ENCODE peak calls at places on chromosomes 6 and 20, in six cellular contexts. A is H9, H is mesenchymal stem cell, W is IMR-90, R is neuronal stem cell, N is H1. F is an unnamed sample.

GRCh38 chr20:48338717-48339116 is 489.1 kb downstream of the PREX1 start:
- DNase-seq in W (peak; percentile 73), A (no peak), R (no peak), H (peak; percentile 49), N (no peak), F (peak; percentile 16)

GRCh38 chr6:4774715-4775590 is 1.3 kb upstream of the CDYL start:
- DNase-seq in R (no peak), A (peak; percentile 47), H (no peak), W (no peak), N (no peak), F (no peak)

GRCh38 chr6:18280084-18280483 is 15.8 kb upstream of the DEK start:
- DNase-seq in A (no peak), N (no peak), W (no peak), H (no peak), R (no peak), F (no peak)

GRCh38 chr6:53771780-53772624 is 22.8 kb upstream of the LRRC1 start:
- DNase-seq in A (no peak), W (peak; percentile 83), H (peak; percentile 6), R (no peak), N (no peak), F (no peak)

GRCh38 chr20:31485450-31486339 is 10.6 kb downstream of the REM1 start:
- DNase-seq in R (no peak), A (no peak), W (peak; percentile 8), N (no peak), H (peak; percentile 19), F (no peak)

GRCh38 chr6:133568970-133569889 is 319.7 kb upstream of the TCF21 start:
- DNase-seq in W (peak; percentile 91), H (peak; percentile 85), A (peak; percentile 53), R (no peak), N (no peak), F (peak; percentile 63)

GRCh38 chr6:160207618-160208017 is 51.0 kb downstream of the SLC22A2 start:
- DNase-seq in H (no peak), W (no peak), N (no peak), A (no peak), R (no peak), F (no peak)

GRCh38 chr6:82040405-82041221 is 206.9 kb downstream of the IBTK start:
- DNase-seq in W (peak; percentile 59), A (peak; percentile 60), N (no peak), H (peak; percentile 66), R (peak; percentile 60), F (peak; percentile 39)

GRCh38 chr6:26025894-26026832 is 61.1 kb upstream of the HFE start:
- DNase-seq in N (peak; percentile 93), A (peak; percentile 96), W (peak; percentile 99), H (peak; percentile 98), R (peak; percentile 88), F (peak; percentile 98)

GRCh38 chr20:32920530-32921298 is 62.0 kb downstream of the EFCAB8 start:
- DNase-seq in W (no peak), H (no peak), R (no peak), N (no peak), A (no peak), F (no peak)

GRCh38 chr6:124996411-124996810 is 34.2 kb downstream of the RNF217 start:
- DNase-seq in N (no peak), H (no peak), W (no peak), R (no peak), A (no peak), F (no peak)

GRCh38 chr6:92479821-92480220 is 939.5 kb downstream of the EPHA7 start:
- DNase-seq in R (no peak), N (no peak), A (no peak), W (peak; percentile 0), H (peak; percentile 63), F (no peak)

GRCh38 chr20:37789408-37789807 is 95.6 kb downstream of the CTNNBL1 start:
- DNase-seq in N (no peak), R (no peak), W (no peak), A (no peak), H (no peak), F (no peak)
- H3K27ac ChIP-seq in N (no peak overlapping the region), R (no peak overlapping the region), W (no peak overlapping the region), A (no peak overlapping the region), H (no peak overlapping the region), F (no peak overlapping the region)

GRCh38 chr6:142692942-142693341 is 252.0 kb downstream of the HIVEP2 start:
- DNase-seq in N (peak; percentile 25), R (peak; percentile 72), W (peak; percentile 91), A (peak; percentile 75), H (peak; percentile 89), F (peak; percentile 60)
- H2AFZ ChIP-seq in N (peak overlapping the region; percentile 92), R (peak overlapping the region; percentile 62), W (peak overlapping the region; percentile 85), A (peak overlapping the region; percentile 94), H (no peak overlapping the region), F (no peak overlapping the region)

GRCh38 chr6:2854394-2854982 is 12.8 kb upstream of the SERPINB1 start:
- DNase-seq in W (peak; percentile 36), N (no peak), R (no peak), H (peak; percentile 74), A (no peak), F (peak; percentile 49)

GRCh38 chr6:2855061-2855519 is 13.4 kb upstream of the SERPINB1 start:
- DNase-seq in A (no peak), R (no peak), N (no peak), W (no peak), H (peak; percentile 47), F (peak; percentile 21)

GRCh38 chr6:2852921-2853322 is 11.3 kb upstream of the SERPINB1 start:
- DNase-seq in A (no peak), R (no peak), H (no peak), W (no peak), N (no peak), F (no peak)

GRCh38 chr6:2852514-2852855 is 10.8 kb upstream of the SERPINB1 start:
- DNase-seq in A (no peak), W (no peak), R (no peak), H (no peak), N (no peak), F (no peak)

GRCh38 chr6:2853766-2854393 is 12.2 kb upstream of the SERPINB1 start:
- DNase-seq in A (peak; percentile 77), R (no peak), H (peak; percentile 84), N (no peak), W (peak; percentile 89), F (peak; percentile 68)
- H2BK5ac ChIP-seq in A (no peak overlapping the region), R (no peak overlapping the region), H (no peak overlapping the region), N (peak overlapping the region; percentile 85), W (peak overlapping the region; percentile 98), F (no peak overlapping the region)

GRCh38 chr6:150169609-150170008 is 26.8 kb downstream of the PPP1R14C start:
- DNase-seq in H (peak; percentile 32), R (no peak), W (peak; percentile 81), A (no peak), N (no peak), F (no peak)

GRCh38 chr6:150163970-150164369 is 21.1 kb downstream of the PPP1R14C start:
- DNase-seq in A (no peak), W (no peak), H (no peak), R (no peak), N (no peak), F (no peak)

GRCh38 chr6:150159757-150160156 is 16.9 kb downstream of the PPP1R14C start:
- DNase-seq in H (no peak), N (no peak), R (no peak), W (no peak), A (no peak), F (no peak)

GRCh38 chr6:150167479-150167873 is 24.6 kb downstream of the PPP1R14C start:
- DNase-seq in N (no peak), H (no peak), R (no peak), W (no peak), A (no peak), F (no peak)

DNA sequence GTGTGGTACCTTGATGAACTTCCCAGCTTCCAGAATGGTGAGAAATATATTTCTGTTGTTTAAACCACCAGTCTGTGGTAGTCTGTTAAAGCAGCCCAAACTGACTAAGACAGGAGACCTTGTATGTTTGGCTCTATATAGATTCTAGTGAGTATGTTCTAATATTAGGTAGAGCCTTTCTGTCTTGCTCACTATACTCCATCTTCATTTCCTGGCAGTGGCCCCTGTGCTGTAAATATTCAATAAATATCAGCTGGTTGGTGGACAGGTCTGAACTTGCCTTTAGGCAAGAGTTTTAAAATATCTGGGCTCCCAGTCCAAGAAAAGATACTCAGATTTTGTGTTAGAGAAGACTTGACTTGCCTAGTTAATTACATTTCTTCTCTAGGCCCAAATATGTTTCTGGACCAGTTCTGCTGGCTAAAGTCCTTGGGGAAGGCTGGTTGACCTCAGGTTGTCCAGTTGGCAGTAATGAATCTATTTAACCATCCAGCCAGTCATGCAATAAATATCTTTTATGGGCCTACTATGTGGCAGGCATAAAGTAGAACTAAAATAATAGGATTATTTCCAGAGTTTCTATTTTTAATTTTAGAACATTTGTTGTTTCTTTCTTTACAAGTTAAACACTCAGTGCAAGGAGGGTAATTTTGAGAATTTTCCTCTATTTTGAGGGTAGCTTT is 22.3 kb downstream of the PPP1R14C start:
- DNase-seq in N (no peak), W (no peak), H (no peak), R (no peak), A (no peak), F (no peak)
- H3K27ac ChIP-seq in N (no peak overlapping the region), W (no peak overlapping the region), H (no peak overlapping the region), R (no peak overlapping the region), A (no peak overlapping the region), F (no peak overlapping the region)

DNA sequence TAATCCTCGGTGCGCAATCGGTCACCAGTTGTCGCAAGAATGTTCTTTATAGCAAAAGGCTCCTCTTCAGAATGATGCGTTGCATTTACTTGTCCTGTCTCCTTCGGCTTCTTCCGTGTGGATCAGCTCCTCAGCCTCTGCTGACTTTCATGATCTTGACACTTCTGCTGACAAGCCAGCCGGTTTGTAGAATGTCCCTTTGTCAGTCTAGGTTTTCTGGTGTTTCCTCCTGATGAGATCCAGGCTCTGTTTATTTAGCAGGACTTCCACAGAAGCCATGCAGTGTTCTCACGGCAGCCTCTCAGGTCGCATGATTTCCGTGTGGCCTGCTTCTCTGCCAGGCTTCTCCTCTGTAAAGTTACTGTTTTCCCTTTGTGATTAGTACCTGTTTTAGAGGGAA is 66.9 kb downstream of the STX11 start:
- DNase-seq in H (peak; percentile 80), A (no peak), W (no peak), R (no peak), N (no peak), F (no peak)
- H2AFZ ChIP-seq in H (no peak overlapping the region), A (no peak overlapping the region), W (peak overlapping the region; percentile 1), R (peak overlapping the region; percentile 78), N (peak overlapping the region; percentile 35), F (peak overlapping the region; percentile 28)

GRCh38 chr6:131858765-131859490 is 51.1 kb downstream of the ENPP1 start:
- DNase-seq in W (peak; percentile 82), R (no peak), A (no peak), H (peak; percentile 32), N (no peak), F (no peak)
- H2BK5ac ChIP-seq in W (peak overlapping the region; percentile 84), R (no peak overlapping the region), A (no peak overlapping the region), H (peak overlapping the region; percentile 8), N (no peak overlapping the region), F (no peak overlapping the region)

F was measured in trophoblast cell.